ENCODE peak calls at places on chromosomes 4 and X, in five cellular contexts. D, P, V, F and Y are unnamed samples.

GRCh38 chr4:120043828-120044227 is 22.8 kb downstream of the MAD2L1 start:
- DNase-seq in D (no peak), P (no peak), V (no peak), F (no peak), Y (no peak)

GRCh38 chrX:12223650-12224049 is 85.4 kb downstream of the FRMPD4 start:
- DNase-seq in D (no peak), P (peak; percentile 23), V (no peak), F (no peak), Y (no peak)

GRCh38 chr4:24372341-24372740 is 212.0 kb downstream of the DHX15 start:
- DNase-seq in D (no peak), P (no peak), V (no peak), F (no peak), Y (peak; percentile 40)

GRCh38 chr4:141890279-141890678 is 253.9 kb downstream of the IL15 start:
- DNase-seq in D (no peak), P (no peak), V (no peak), F (no peak), Y (no peak)

GRCh38 chr4:109946120-109946519 is 33.4 kb downstream of the EGF start:
- DNase-seq in D (no peak), P (no peak), V (no peak), F (no peak), Y (no peak)

GRCh38 chrX:154378059-154378798 is 866 bp upstream of the EMD start:
- DNase-seq in D (peak; percentile 63), P (no peak), V (no peak), F (no peak), Y (peak; percentile 29)

GRCh38 chrX:130830599-130831346 is 72.2 kb downstream of the ENOX2 start:
- DNase-seq in D (no peak), P (no peak), V (no peak), F (no peak), Y (no peak)

GRCh38 chrX:138150709-138151108 is 560.8 kb downstream of the FGF13 start:
- DNase-seq in D (no peak), P (no peak), V (peak; percentile 4), F (no peak), Y (no peak)

GRCh38 chr4:101393256-101393655 is 45.9 kb upstream of the PPP3CA start:
- DNase-seq in D (no peak), P (peak; percentile 40), V (no peak), F (peak; percentile 10), Y (no peak)

GRCh38 chrX:17519349-17519748 is 144.3 kb downstream of the NHS start:
- DNase-seq in D (peak; percentile 27), P (no peak), V (no peak), F (no peak), Y (peak; percentile 72)

GRCh38 chr4:146243141-146243882 is 29.0 kb downstream of the REELD1 start:
- DNase-seq in D (no peak), P (peak; percentile 17), V (peak; percentile 19), F (no peak), Y (peak; percentile 58)

GRCh38 chr4:113826431-113826830 is 64.9 kb upstream of the CAMK2D start:
- DNase-seq in D (no peak), P (no peak), V (no peak), F (no peak), Y (no peak)

GRCh38 chrX:125436855-125437254 is 117.2 kb downstream of the TEX13C start:
- DNase-seq in D (no peak), P (peak; percentile 20), V (peak; percentile 34), F (no peak), Y (no peak)

GRCh38 chr4:57373971-57374370 is 263.8 kb upstream of the IGFBP7 start:
- DNase-seq in D (no peak), P (no peak), V (no peak), F (no peak), Y (no peak)

GRCh38 chr4:57370691-57371090 is 260.5 kb upstream of the IGFBP7 start:
- DNase-seq in D (no peak), P (no peak), V (no peak), F (no peak), Y (no peak)

GRCh38 chr4:57374866-57375595 is 264.8 kb upstream of the IGFBP7 start:
- DNase-seq in D (no peak), P (no peak), V (no peak), F (no peak), Y (no peak)

GRCh38 chr4:57369446-57369845 is 259.3 kb upstream of the IGFBP7 start:
- DNase-seq in D (no peak), P (no peak), V (no peak), F (no peak), Y (no peak)
- TF ChIP-seq POLR2A in D (no peak), P (no peak), V (no peak), F (no peak), Y (no peak)

GRCh38 chr4:15652191-15652590 is 3.0 kb downstream of the FBXL5 start:
- DNase-seq in D (no peak), P (no peak), V (no peak), F (no peak), Y (no peak)
- H3K4me3 ChIP-seq in D (no peak overlapping the region), P (no peak overlapping the region), V (peak overlapping the region; percentile 69), F (no peak overlapping the region), Y (no peak overlapping the region)

GRCh38 chrX:110194977-110195376 is 122.9 kb downstream of the AMMECR1 start:
- DNase-seq in D (no peak), P (no peak), V (no peak), F (no peak), Y (no peak)
- TF ChIP-seq POLR2A in D (no peak), P (no peak), V (no peak), F (no peak), Y (no peak)

DNA sequence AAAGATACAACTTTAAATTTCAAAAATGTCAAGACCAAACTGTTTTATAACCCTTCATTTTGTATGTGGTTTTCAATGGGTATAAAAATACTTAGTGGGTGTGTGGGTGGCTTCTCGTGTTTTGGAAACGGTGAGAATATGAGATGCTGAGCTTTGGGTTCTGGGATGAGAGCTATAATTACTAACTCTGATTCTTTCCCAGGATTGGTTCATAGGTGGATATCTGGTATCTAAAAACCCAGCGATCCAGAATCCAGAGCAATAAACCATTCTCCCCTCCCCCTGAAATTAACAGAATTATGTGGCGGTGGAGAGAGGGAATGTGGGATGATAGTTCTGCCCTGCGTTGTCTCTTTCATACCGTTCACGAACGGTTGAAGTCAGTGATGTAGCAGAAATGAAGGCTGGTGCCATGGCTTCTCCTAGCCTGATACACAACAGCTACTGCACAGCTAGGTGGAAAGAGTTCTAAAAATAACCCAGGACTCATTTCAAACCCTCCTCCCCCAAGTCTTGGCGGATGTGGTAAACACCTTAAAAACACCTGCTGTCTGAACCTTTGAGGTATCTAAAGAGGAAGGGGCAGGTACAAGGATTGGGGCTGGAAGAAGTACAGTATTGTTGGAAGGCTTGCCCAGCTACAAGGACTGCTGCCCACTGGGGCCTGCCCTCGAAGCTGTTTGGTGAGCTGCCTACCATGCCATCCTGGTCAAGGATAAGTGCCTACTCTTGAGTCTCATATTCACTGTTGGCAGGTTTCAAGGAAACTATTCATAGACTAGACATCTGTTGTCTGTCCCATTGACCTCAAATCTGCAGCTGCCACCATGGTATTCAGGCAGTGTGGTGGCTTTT is 44.5 kb downstream of the SEPTIN11 start:
- DNase-seq in D (peak; percentile 18), P (no peak), V (no peak), F (no peak), Y (no peak)
- H3K4me3 ChIP-seq in D (no peak overlapping the region), P (no peak overlapping the region), V (no peak overlapping the region), F (no peak overlapping the region), Y (no peak overlapping the region)

GRCh38 chrX:132023117-132023895 is at the start of gene STK26:
- DNase-seq in D (peak; percentile 73), P (peak; percentile 73), V (peak; percentile 90), F (peak; percentile 44), Y (peak; percentile 67)
- TF ChIP-seq POLR2A in D (peak; percentile 82), P (peak; percentile 65), V (peak; percentile 89), F (peak; percentile 54), Y (no peak)

GRCh38 chr4:63619771-63620170 is 789.5 kb downstream of the TECRL start:
- DNase-seq in D (no peak), P (no peak), V (no peak), F (no peak), Y (no peak)
- H3K4me3 ChIP-seq in D (no peak overlapping the region), P (no peak overlapping the region), V (no peak overlapping the region), F (no peak overlapping the region), Y (no peak overlapping the region)

GRCh38 chr4:56907489-56908205 is at the start of gene REST:
- DNase-seq in D (peak; percentile 71), P (peak; percentile 47), V (peak; percentile 84), F (peak; percentile 21), Y (peak; percentile 84)
- TF ChIP-seq POLR2A in D (peak; percentile 31), P (peak; percentile 28), V (peak; percentile 73), F (peak; percentile 66), Y (no peak)

GRCh38 chr4:26275261-26275660 is 45.6 kb upstream of the RBPJ start:
- DNase-seq in D (no peak), P (no peak), V (peak; percentile 97), F (no peak), Y (no peak)

GRCh38 chr4:26272654-26273307 is 48.0 kb upstream of the RBPJ start:
- DNase-seq in D (no peak), P (no peak), V (peak; percentile 91), F (peak; percentile 1), Y (no peak)

GRCh38 chr4:26269038-26269437 is 51.8 kb upstream of the RBPJ start:
- DNase-seq in D (no peak), P (no peak), V (no peak), F (no peak), Y (no peak)

GRCh38 chr4:26271703-26272102 is 49.1 kb upstream of the RBPJ start:
- DNase-seq in D (no peak), P (no peak), V (no peak), F (no peak), Y (no peak)

GRCh38 chr4:26273308-26273980 is 47.4 kb upstream of the RBPJ start:
- DNase-seq in D (peak; percentile 47), P (no peak), V (peak; percentile 98), F (no peak), Y (peak; percentile 23)
- H3K4me3 ChIP-seq in D (no peak overlapping the region), P (no peak overlapping the region), V (peak overlapping the region; percentile 93), F (no peak overlapping the region), Y (no peak overlapping the region)